ENCODE peak calls at places on chromosomes 2 and 18, in six cellular contexts. One of them, this sample, is unnamed.

GRCh38 chr2:14263053-14263452 is 369.5 kb upstream of the LRATD1 start:
- DNase-seq in IMR-90: no peak
- DNase-seq in neuronal stem cell: no peak
- DNase-seq in trophoblast cell: no peak
- DNase-seq in H1: no peak
- DNase-seq in mesenchymal stem cell: no peak
- DNase-seq in this sample: no peak

GRCh38 chr2:156513219-156513618 is 77.0 kb downstream of the GPD2 start:
- DNase-seq in IMR-90: no peak
- DNase-seq in neuronal stem cell: no peak
- DNase-seq in trophoblast cell: no peak
- DNase-seq in H1: no peak
- DNase-seq in mesenchymal stem cell: no peak
- DNase-seq in this sample: no peak

GRCh38 chr2:137387044-137387443 is 577.2 kb upstream of the HNMT start:
- DNase-seq in IMR-90: no peak
- DNase-seq in neuronal stem cell: no peak
- DNase-seq in trophoblast cell: no peak
- DNase-seq in H1: no peak
- DNase-seq in mesenchymal stem cell: no peak
- DNase-seq in this sample: no peak

GRCh38 chr2:88342749-88343148 is 109.7 kb downstream of the FOXI3 start:
- DNase-seq in IMR-90: no peak
- DNase-seq in neuronal stem cell: no peak
- DNase-seq in trophoblast cell: no peak
- DNase-seq in H1: no peak
- DNase-seq in mesenchymal stem cell: no peak
- DNase-seq in this sample: no peak

GRCh38 chr2:231928901-231929725 is 2.9 kb upstream of the NPPC start:
- DNase-seq in IMR-90: no peak
- DNase-seq in neuronal stem cell: no peak
- DNase-seq in trophoblast cell: no peak
- DNase-seq in H1: peak
- DNase-seq in mesenchymal stem cell: no peak
- DNase-seq in this sample: no peak

GRCh38 chr18:75070625-75071483 is 138.1 kb downstream of the PTGR3 start:
- DNase-seq in IMR-90: peak
- DNase-seq in neuronal stem cell: no peak
- DNase-seq in trophoblast cell: peak
- DNase-seq in H1: no peak
- DNase-seq in mesenchymal stem cell: peak
- DNase-seq in this sample: no peak

GRCh38 chr2:239245107-239245506 is 155.7 kb downstream of the HDAC4 start:
- DNase-seq in IMR-90: no peak
- DNase-seq in neuronal stem cell: no peak
- DNase-seq in trophoblast cell: no peak
- DNase-seq in H1: no peak
- DNase-seq in mesenchymal stem cell: no peak
- DNase-seq in this sample: no peak

GRCh38 chr2:198762456-198762855 is 695.3 kb downstream of the SATB2 start:
- DNase-seq in IMR-90: no peak
- DNase-seq in neuronal stem cell: no peak
- DNase-seq in trophoblast cell: no peak
- DNase-seq in H1: no peak
- DNase-seq in mesenchymal stem cell: no peak
- DNase-seq in this sample: no peak

GRCh38 chr2:210442457-210442856 is 34.1 kb downstream of the LANCL1 start:
- DNase-seq in IMR-90: no peak
- DNase-seq in neuronal stem cell: no peak
- DNase-seq in trophoblast cell: no peak
- DNase-seq in H1: no peak
- DNase-seq in mesenchymal stem cell: no peak
- DNase-seq in this sample: no peak

GRCh38 chr2:96703021-96703751 is 36.7 kb downstream of the LMAN2L start:
- DNase-seq in IMR-90: no peak
- DNase-seq in neuronal stem cell: no peak
- DNase-seq in trophoblast cell: no peak
- DNase-seq in H1: no peak
- DNase-seq in mesenchymal stem cell: no peak
- DNase-seq in this sample: no peak

DNA sequence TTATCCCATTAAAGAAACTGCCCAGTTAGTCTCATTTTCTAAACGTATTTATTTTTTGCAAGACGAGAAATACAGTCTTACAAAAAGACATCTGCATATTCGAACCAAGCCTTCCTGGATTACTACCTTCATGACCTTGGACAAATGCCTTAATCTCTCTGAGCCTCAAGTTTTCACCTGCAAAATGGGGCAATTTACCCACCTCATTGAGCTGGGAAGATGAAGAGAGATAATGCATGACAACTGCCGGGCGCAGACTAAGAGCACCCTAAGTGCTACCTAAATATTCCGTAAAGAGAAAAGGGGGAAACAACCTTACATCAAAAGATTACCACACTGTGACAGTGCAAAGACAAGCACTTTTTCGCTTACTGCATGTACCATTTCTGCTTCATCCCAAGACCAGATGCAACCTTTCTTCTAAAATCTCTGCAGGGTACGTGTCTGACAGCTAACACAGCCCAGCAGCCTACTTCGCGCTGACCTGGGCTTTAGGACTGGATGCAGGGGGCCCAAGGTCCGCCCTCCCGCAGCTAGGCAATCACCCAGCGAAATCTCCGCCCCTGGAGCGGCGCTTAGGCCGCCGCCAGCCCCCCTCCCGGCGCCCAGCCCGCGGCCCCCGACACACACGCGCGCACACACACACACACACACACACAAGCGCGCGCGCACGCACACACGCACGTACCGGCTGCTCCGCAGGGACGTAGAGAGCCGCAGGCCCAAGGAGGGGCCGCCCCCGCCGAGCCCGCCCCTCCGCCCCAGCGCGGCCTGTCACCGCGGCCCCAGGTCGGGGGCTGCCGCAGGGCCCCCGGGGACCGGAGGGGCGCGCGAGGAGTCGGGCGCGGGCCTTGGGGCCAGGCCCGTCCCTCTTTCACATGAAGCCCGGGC is 766 bp downstream of the MAP3K2 start:
- DNase-seq in IMR-90: peak
- DNase-seq in neuronal stem cell: peak
- DNase-seq in trophoblast cell: peak
- DNase-seq in H1: peak
- DNase-seq in mesenchymal stem cell: peak
- DNase-seq in this sample: peak
- H4K8ac ChIP-seq in IMR-90: no peak
- H4K8ac ChIP-seq in neuronal stem cell: no peak
- H4K8ac ChIP-seq in trophoblast cell: peak
- H4K8ac ChIP-seq in H1: peak
- H4K8ac ChIP-seq in mesenchymal stem cell: peak
- H4K8ac ChIP-seq in this sample: no peak

DNA sequence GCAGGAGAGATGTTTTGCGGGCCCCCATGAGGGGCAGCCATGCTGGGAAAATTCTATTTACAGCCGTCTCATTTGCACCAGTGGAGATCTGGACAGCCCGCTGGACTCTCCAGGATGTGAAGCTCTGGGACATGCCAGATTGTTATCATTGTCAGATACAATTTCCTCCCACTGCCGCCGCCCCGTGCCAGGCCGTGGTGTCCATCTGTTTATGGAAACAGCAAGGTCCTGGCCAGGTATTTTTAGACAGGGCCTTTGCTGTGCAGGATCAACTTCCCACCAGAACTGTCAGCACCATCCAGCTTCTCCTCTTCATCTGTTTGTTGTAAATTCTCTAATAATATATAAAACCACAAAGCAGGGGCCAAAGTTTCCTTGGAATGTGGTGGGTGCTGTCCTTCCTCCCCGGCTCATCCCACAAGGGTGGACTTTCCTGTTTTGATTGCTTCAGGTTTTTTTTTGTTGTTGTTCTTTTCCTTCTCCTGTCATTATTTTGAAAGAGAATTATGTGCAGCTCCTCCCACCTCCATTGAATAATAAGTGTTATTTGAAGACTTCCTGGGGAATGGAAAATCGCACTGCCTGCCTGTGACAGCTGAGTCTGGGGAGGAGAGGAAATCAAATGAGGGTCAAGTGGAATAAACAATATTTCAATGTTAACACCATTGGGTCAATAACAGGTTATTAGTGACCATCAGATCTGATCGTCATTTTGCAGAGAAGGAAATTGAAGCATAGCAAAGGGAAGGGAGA is 398.1 kb downstream of the TNS1 start:
- DNase-seq in IMR-90: no peak
- DNase-seq in neuronal stem cell: no peak
- DNase-seq in trophoblast cell: no peak
- DNase-seq in H1: no peak
- DNase-seq in mesenchymal stem cell: no peak
- DNase-seq in this sample: no peak
- H2AK5ac ChIP-seq in IMR-90: no peak
- H2AK5ac ChIP-seq in neuronal stem cell: no peak
- H2AK5ac ChIP-seq in trophoblast cell: no peak
- H2AK5ac ChIP-seq in H1: no peak
- H2AK5ac ChIP-seq in mesenchymal stem cell: no peak
- H2AK5ac ChIP-seq in this sample: no peak

DNA sequence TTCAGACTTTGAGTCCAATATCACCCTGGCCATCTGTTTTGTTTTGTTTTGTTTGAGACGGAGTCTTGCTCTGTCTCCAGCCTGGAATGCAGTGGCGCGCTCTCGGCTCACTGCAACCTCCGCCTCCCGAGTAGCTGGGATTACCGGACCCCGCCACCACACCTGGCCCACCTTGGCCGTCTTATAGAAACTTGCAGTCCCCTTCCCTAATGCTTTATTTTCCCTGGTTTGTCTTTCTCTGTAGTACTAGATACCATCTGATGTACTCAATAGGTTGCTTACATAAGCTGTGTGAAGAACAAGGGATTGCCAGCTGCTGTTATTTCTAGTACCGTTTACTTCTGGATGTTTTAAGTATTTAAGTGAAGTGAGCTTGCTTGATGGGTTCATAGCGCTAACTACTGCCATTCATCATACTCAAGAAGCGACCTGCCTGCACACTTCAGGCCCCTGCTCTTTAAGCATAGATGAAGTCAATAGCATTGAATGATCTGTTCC is 1.2 kb downstream of the RPL31 start:
- DNase-seq in IMR-90: peak
- DNase-seq in neuronal stem cell: no peak
- DNase-seq in trophoblast cell: no peak
- DNase-seq in H1: peak
- DNase-seq in mesenchymal stem cell: peak
- DNase-seq in this sample: no peak
- H4K8ac ChIP-seq in IMR-90: no peak
- H4K8ac ChIP-seq in neuronal stem cell: no peak
- H4K8ac ChIP-seq in trophoblast cell: no peak
- H4K8ac ChIP-seq in H1: no peak
- H4K8ac ChIP-seq in mesenchymal stem cell: no peak
- H4K8ac ChIP-seq in this sample: no peak

GRCh38 chr2:201930043-201930442 is 103.6 kb upstream of the FZD7 start:
- DNase-seq in IMR-90: no peak
- DNase-seq in neuronal stem cell: no peak
- DNase-seq in trophoblast cell: no peak
- DNase-seq in H1: no peak
- DNase-seq in mesenchymal stem cell: no peak
- DNase-seq in this sample: no peak

GRCh38 chr2:201930831-201931230 is 102.8 kb upstream of the FZD7 start:
- DNase-seq in IMR-90: no peak
- DNase-seq in neuronal stem cell: no peak
- DNase-seq in trophoblast cell: no peak
- DNase-seq in H1: no peak
- DNase-seq in mesenchymal stem cell: no peak
- DNase-seq in this sample: no peak

GRCh38 chr2:201931955-201932354 is 101.7 kb upstream of the FZD7 start:
- DNase-seq in IMR-90: peak
- DNase-seq in neuronal stem cell: no peak
- DNase-seq in trophoblast cell: no peak
- DNase-seq in H1: no peak
- DNase-seq in mesenchymal stem cell: no peak
- DNase-seq in this sample: no peak

GRCh38 chr2:201932511-201932910 is 101.1 kb upstream of the FZD7 start:
- DNase-seq in IMR-90: no peak
- DNase-seq in neuronal stem cell: no peak
- DNase-seq in trophoblast cell: no peak
- DNase-seq in H1: no peak
- DNase-seq in mesenchymal stem cell: no peak
- DNase-seq in this sample: no peak

DNA sequence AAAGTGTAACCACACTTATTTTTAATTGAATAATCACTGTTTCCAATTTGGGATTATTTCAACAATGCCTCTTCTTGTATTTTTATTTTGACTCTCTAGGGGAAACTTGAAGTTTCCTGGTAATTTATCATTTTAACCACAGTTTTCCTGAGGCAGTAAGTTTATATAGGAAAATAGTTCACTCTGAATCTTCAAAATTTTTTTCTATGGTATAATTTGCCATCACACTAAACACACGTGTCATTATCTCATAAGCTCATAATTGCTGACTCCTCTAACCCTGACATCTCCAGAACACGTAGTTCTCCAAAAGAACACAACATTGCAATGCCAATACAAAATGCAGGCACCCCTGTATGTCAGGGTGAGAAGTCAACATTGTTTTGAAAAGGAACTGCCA is 102.2 kb upstream of the FZD7 start:
- DNase-seq in IMR-90: no peak
- DNase-seq in neuronal stem cell: no peak
- DNase-seq in trophoblast cell: no peak
- DNase-seq in H1: no peak
- DNase-seq in mesenchymal stem cell: no peak
- DNase-seq in this sample: no peak
- H2AK5ac ChIP-seq in IMR-90: peak
- H2AK5ac ChIP-seq in neuronal stem cell: no peak
- H2AK5ac ChIP-seq in trophoblast cell: no peak
- H2AK5ac ChIP-seq in H1: no peak
- H2AK5ac ChIP-seq in mesenchymal stem cell: no peak
- H2AK5ac ChIP-seq in this sample: no peak

DNA sequence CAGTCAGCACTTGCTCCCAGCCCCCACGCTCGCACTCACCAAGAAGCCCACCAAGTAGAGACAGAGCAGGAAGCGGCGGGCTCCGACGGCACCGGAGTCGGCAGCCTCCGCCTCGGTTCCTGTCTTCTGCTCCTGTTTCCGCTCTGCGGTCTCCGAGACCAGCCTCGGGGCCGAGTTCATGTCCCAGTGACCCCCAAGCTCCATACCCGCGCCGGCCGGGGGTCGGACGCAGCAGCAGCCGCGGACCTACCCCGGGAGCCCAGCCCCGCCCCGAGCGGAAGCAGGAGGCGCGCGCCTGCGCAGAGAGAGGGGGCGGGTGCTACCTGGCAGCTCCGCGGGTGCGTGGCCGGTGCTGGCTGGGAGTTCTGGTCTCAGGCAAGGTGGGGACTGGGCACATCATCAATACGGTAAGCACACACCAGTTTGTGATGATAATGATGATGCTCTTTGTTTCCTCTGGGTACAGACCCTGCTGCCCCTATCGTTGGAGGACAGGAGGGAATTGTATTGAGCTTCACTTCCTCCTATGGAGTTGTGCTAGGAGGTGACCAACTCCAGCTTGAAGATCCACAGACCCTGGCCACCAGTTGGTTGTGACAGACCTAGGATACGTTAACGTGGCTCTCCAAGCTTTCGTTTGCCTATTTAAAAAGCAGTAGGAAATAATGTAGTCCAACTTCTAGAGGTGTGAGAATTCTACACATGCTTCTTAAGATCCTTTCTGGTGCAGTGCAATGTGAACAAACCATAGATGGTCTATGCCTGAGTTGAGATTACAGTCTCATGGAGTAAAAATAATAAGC is 25.0 kb upstream of the TMEM182 start:
- DNase-seq in IMR-90: peak
- DNase-seq in neuronal stem cell: peak
- DNase-seq in trophoblast cell: peak
- DNase-seq in H1: peak
- DNase-seq in mesenchymal stem cell: peak
- DNase-seq in this sample: peak
- H4K8ac ChIP-seq in IMR-90: peak
- H4K8ac ChIP-seq in neuronal stem cell: no peak
- H4K8ac ChIP-seq in trophoblast cell: peak
- H4K8ac ChIP-seq in H1: peak
- H4K8ac ChIP-seq in mesenchymal stem cell: peak
- H4K8ac ChIP-seq in this sample: no peak

GRCh38 chr2:10811552-10811951 is 1.0 kb downstream of the PDIA6 start:
- DNase-seq in IMR-90: no peak
- DNase-seq in neuronal stem cell: no peak
- DNase-seq in trophoblast cell: peak
- DNase-seq in H1: no peak
- DNase-seq in mesenchymal stem cell: peak
- DNase-seq in this sample: no peak
- H2AK5ac ChIP-seq in IMR-90: peak
- H2AK5ac ChIP-seq in neuronal stem cell: peak
- H2AK5ac ChIP-seq in trophoblast cell: no peak
- H2AK5ac ChIP-seq in H1: peak
- H2AK5ac ChIP-seq in mesenchymal stem cell: peak
- H2AK5ac ChIP-seq in this sample: no peak